ENCODE peak calls at places on chromosomes 16 and 17, in four cellular contexts. One of them, this sample, is unnamed.

GRCh38 chr17:3848229-3848628 is 2.2 kb upstream of the NCBP3 start:
- DNase-seq in AG04449: no peak
- DNase-seq in NB4: peak
- DNase-seq in A549: no peak
- DNase-seq in this sample: no peak

GRCh38 chr17:3845361-3845753 is 689 bp downstream of the NCBP3 start:
- DNase-seq in NB4: peak
- DNase-seq in AG04449: no peak
- DNase-seq in A549: peak
- DNase-seq in this sample: no peak

GRCh38 chr17:77814091-77814772 is 144.3 kb upstream of the TNRC6C start:
- DNase-seq in AG04449: no peak
- DNase-seq in NB4: no peak
- DNase-seq in A549: no peak
- DNase-seq in this sample: no peak

GRCh38 chr16:88437367-88437964 is 15.6 kb upstream of the ZFPM1 start:
- DNase-seq in AG04449: no peak
- DNase-seq in NB4: peak
- DNase-seq in A549: peak
- DNase-seq in this sample: peak

GRCh38 chr17:76153640-76154039 is 12.6 kb upstream of the FOXJ1 start:
- DNase-seq in NB4: no peak
- DNase-seq in AG04449: no peak
- DNase-seq in A549: no peak
- DNase-seq in this sample: no peak

GRCh38 chr16:71568541-71568940 is 8.4 kb downstream of the TAT start:
- DNase-seq in NB4: no peak
- DNase-seq in AG04449: no peak
- DNase-seq in A549: no peak
- DNase-seq in this sample: no peak

GRCh38 chr16:11635679-11636171 is 32.5 kb upstream of the SNN start:
- DNase-seq in AG04449: no peak
- DNase-seq in NB4: no peak
- DNase-seq in A549: no peak
- DNase-seq in this sample: no peak

GRCh38 chr17:78224226-78225087 is 7.0 kb upstream of the TMEM235 start:
- DNase-seq in A549: no peak
- DNase-seq in AG04449: no peak
- DNase-seq in NB4: no peak
- DNase-seq in this sample: no peak

GRCh38 chr16:30585022-30585399 is 486 bp downstream of the ZNF785 start:
- DNase-seq in NB4: peak
- DNase-seq in A549: no peak
- DNase-seq in AG04449: no peak
- DNase-seq in this sample: no peak

GRCh38 chr16:24776486-24777220 is 47.2 kb downstream of the TNRC6A start:
- DNase-seq in NB4: no peak
- DNase-seq in A549: no peak
- DNase-seq in AG04449: no peak
- DNase-seq in this sample: no peak

GRCh38 chr17:64504769-64505319 is 1.2 kb downstream of the DDX5 start:
- DNase-seq in A549: no peak
- DNase-seq in NB4: no peak
- DNase-seq in AG04449: no peak
- DNase-seq in this sample: no peak

GRCh38 chr16:47731252-47731651 is 270.1 kb downstream of the PHKB start:
- DNase-seq in A549: no peak
- DNase-seq in AG04449: peak
- DNase-seq in NB4: no peak
- DNase-seq in this sample: no peak

GRCh38 chr17:57412520-57413096 is 156.3 kb downstream of the MSI2 start:
- DNase-seq in A549: no peak
- DNase-seq in NB4: no peak
- DNase-seq in AG04449: no peak
- DNase-seq in this sample: no peak

GRCh38 chr16:29873319-29873718 is 10.3 kb upstream of the CDIPT start:
- DNase-seq in AG04449: no peak
- DNase-seq in NB4: no peak
- DNase-seq in A549: no peak
- DNase-seq in this sample: no peak

GRCh38 chr17:50080827-50081226 is 14.3 kb upstream of the PDK2 start:
- DNase-seq in A549: no peak
- DNase-seq in NB4: no peak
- DNase-seq in AG04449: no peak
- DNase-seq in this sample: no peak

GRCh38 chr17:80871341-80871740 is 120.3 kb upstream of the CHMP6 start:
- DNase-seq in A549: no peak
- DNase-seq in AG04449: no peak
- DNase-seq in NB4: peak
- DNase-seq in this sample: no peak

GRCh38 chr16:11325404-11326083 is 19.7 kb upstream of the RMI2 start:
- DNase-seq in AG04449: no peak
- DNase-seq in A549: no peak
- DNase-seq in NB4: no peak
- DNase-seq in this sample: no peak

GRCh38 chr16:53754938-53755910 is 51.3 kb downstream of the FTO start:
- DNase-seq in NB4: no peak
- DNase-seq in AG04449: no peak
- DNase-seq in A549: no peak
- DNase-seq in this sample: no peak

GRCh38 chr16:83015871-83016270 is 389.1 kb downstream of the CDH13 start:
- DNase-seq in AG04449: no peak
- DNase-seq in A549: no peak
- DNase-seq in NB4: no peak
- DNase-seq in this sample: no peak

GRCh38 chr16:87744750-87745514 is 20.9 kb downstream of the KLHDC4 start:
- DNase-seq in NB4: no peak
- DNase-seq in AG04449: no peak
- DNase-seq in A549: no peak
- DNase-seq in this sample: no peak

GRCh38 chr17:74298690-74299617 is 24.9 kb downstream of the DNAI2 start:
- DNase-seq in A549: no peak
- DNase-seq in NB4: no peak
- DNase-seq in AG04449: no peak
- DNase-seq in this sample: no peak

GRCh38 chr17:74299618-74300009 is 25.6 kb downstream of the DNAI2 start:
- DNase-seq in AG04449: no peak
- DNase-seq in A549: no peak
- DNase-seq in NB4: no peak
- DNase-seq in this sample: no peak

GRCh38 chr17:74295625-74296547 is 21.9 kb downstream of the DNAI2 start:
- DNase-seq in AG04449: no peak
- DNase-seq in NB4: no peak
- DNase-seq in A549: no peak
- DNase-seq in this sample: no peak

GRCh38 chr17:74297941-74298340 is 23.9 kb downstream of the DNAI2 start:
- DNase-seq in AG04449: no peak
- DNase-seq in NB4: no peak
- DNase-seq in A549: no peak
- DNase-seq in this sample: no peak

DNA sequence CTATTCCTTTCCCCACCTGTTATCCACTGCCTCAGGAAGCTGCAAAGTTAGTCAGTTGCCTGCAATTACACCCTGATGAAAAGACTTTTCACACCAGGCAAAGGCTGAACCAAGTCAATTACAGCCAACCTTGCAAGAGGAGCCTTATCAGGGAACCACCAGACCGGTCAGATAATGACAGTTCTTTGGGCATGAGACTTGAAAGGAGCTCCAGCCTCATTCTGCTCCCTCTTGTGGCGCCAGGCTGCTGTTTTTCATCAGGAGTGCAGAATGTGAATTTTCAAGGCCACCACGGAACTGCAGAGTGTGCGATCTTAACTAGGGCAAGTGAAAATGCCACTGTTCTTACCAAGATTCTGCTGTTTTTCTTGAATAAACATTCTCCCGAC is 22.5 kb downstream of the DNAI2 start:
- DNase-seq in NB4: peak
- DNase-seq in AG04449: no peak
- DNase-seq in A549: peak
- DNase-seq in this sample: no peak
- TF ChIP-seq CTCF in NB4: peak
- TF ChIP-seq CTCF in AG04449: peak
- TF ChIP-seq CTCF in A549: peak
- TF ChIP-seq CTCF in this sample: peak

DNA sequence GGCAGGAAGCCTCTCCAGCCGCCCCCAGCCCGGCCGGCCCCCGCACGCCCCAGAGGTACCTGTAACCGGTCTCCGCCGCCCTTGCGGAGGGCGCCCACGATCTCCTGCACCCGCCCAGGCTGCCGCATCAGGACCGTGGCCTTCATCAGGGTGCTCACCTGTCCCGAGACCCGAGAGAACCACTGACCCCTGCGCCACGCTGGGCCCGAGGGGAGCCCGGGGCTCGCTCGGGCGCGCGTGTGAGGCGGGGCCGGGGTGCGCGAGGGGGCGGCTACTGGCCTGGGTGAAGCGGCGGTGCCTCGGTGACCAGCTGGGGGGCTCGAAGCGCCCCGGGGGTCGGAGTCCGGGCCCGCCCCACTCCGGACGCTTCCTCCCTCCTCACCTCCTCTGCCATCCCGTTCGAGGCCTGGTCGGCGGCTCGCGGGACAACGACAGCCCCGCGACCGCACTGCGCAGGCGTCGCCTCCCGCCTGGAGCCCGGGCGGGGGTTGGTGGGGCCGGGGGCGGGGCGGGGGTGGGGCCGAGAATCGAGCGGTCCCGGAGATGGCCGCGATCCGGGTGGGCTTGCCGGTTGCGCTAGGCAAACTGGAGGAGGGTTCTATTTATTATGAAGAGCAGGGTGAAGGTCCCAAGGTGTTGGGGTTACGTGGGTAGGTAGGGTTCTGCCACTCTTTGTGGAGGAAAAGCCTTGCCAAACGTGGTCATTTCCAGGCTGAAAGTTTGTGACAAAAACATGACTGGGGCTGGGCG is at the start of gene NT5C3B:
- DNase-seq in A549: peak
- DNase-seq in NB4: peak
- DNase-seq in AG04449: no peak
- DNase-seq in this sample: no peak
- TF ChIP-seq CTCF in A549: no peak
- TF ChIP-seq CTCF in NB4: no peak
- TF ChIP-seq CTCF in AG04449: no peak
- TF ChIP-seq CTCF in this sample: no peak

GRCh38 chr17:38883592-38884526 is 14.0 kb downstream of the LASP1 start:
- DNase-seq in A549: no peak
- DNase-seq in NB4: peak
- DNase-seq in AG04449: no peak
- DNase-seq in this sample: no peak
- TF ChIP-seq CTCF in A549: peak
- TF ChIP-seq CTCF in NB4: no peak
- TF ChIP-seq CTCF in AG04449: no peak
- TF ChIP-seq CTCF in this sample: peak

DNA sequence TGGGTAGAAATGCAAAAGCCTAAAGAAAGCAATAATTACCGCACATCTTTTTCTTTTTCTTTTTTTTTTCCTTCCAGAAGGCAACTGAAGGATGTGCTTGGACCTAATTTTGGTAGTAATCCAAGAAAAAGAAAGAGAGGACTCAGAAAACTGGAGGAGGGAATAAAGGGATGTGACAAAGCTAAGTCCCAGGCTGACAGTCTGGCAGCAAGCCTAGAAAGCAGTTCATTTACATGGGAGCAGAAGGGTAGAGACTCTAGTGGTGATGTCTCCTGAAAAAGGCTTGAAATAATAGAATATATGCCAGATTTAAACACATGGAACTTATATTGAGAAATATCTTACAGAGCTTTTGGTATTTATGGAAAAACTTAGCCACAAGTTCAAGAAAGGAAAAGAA is 101.0 kb upstream of the SHISA6 start:
- DNase-seq in A549: no peak
- DNase-seq in AG04449: no peak
- DNase-seq in NB4: no peak
- DNase-seq in this sample: no peak
- TF ChIP-seq CTCF in A549: no peak
- TF ChIP-seq CTCF in AG04449: no peak
- TF ChIP-seq CTCF in NB4: no peak
- TF ChIP-seq CTCF in this sample: no peak

GRCh38 chr16:62201911-62202310 is 165.7 kb upstream of the CDH8 start:
- DNase-seq in AG04449: no peak
- DNase-seq in NB4: no peak
- DNase-seq in A549: no peak
- DNase-seq in this sample: no peak

GRCh38 chr16:62208934-62209333 is 172.7 kb upstream of the CDH8 start:
- DNase-seq in NB4: no peak
- DNase-seq in A549: no peak
- DNase-seq in AG04449: no peak
- DNase-seq in this sample: no peak

DNA sequence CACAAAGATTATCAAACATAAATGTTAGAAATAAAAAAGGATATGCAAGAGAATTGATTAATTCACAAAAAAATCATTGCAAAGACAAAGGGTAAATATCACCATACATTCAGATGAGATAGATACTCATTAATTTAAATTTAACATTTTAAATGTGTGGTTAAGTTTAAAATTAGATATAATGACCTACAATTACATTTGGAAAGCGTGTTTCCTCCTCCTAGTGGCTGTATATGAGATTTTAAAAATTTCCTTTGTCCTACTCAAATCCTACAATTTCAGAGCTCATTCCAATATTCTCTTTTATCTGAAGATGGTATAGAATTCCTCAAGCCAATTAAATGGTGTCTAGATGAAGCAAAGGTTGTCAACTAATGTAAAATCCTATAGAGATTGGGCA is 169.2 kb upstream of the CDH8 start:
- DNase-seq in AG04449: no peak
- DNase-seq in A549: no peak
- DNase-seq in NB4: no peak
- DNase-seq in this sample: no peak
- TF ChIP-seq CTCF in AG04449: no peak
- TF ChIP-seq CTCF in A549: no peak
- TF ChIP-seq CTCF in NB4: no peak
- TF ChIP-seq CTCF in this sample: peak

DNA sequence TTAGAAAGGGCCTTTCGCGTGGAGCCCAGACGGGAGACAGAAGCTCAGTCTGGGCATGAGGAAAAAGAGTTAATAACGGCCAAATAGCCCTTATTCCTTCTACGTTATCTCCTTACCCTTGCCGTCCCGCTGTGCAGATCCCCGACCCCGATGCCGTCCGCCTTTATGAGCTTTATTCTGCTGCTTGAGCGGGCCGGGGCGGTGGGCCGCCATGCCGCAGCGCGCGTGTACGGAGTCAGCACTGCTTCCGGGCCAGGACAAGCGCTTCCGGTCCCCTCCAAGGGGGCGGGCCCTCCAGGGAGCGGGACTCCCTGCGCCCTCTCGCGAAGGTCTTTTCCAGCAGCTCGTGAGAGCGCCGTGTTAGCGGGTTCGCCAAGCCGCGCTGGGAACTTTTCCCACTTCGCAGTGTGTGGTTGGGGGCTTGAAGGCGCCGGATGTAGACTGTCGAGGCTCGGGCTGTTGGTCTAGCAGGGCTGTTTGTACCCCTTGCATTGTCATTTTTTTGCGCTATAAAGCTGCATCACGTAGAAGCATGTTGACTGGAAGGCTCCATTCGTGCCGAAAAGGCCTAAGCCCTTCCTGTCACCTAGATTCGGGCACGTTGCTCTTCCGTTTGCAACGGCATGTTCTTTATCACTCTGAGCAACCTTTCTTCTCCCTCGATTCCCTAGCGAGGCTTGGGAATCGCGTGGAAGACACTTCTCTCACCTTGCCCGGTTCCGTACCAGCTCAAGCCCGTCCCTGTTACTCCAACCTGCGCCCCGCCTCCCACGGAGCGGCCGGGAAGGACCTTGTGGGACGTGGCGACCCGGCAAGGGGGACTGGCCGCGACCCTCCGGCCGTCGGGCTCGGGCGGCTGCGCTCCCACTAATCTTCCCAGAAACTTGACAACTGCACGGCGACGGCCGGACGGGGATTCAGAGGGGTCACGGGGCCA is at the start of gene TSR1:
- DNase-seq in A549: peak
- DNase-seq in NB4: peak
- DNase-seq in AG04449: peak
- DNase-seq in this sample: peak
- TF ChIP-seq CTCF in A549: peak
- TF ChIP-seq CTCF in NB4: no peak
- TF ChIP-seq CTCF in AG04449: peak
- TF ChIP-seq CTCF in this sample: peak